ENCODE peak calls at places on chromosomes 3 and 15, in six cellular contexts. G is activated T-cell treated with anti-CD3 and anti-CD28 coated beads, Interleukin-2, amount 50 U/mL, for 4 hours; L is SK-N-SH treated with all-trans-retinoic acid at 6 μM for 48 hours; J is foreskin keratinocyte; Q is upper lobe of right lung; I is left ventricle myocardium superior. V is an unnamed sample.

GRCh38 chr3:33392144-33392543 is 48.1 kb downstream of the UBP1 start:
- ATAC-seq in G (no peak), L (no peak), J (no peak), Q (no peak), I (no peak), V (no peak)

GRCh38 chr3:112984485-112984884 is 6.3 kb upstream of the GTPBP8 start:
- ATAC-seq in G (peak), L (no peak), J (no peak), Q (peak), I (no peak), V (no peak)

GRCh38 chr3:167882057-167882667 is 146.6 kb downstream of the SERPINI1 start:
- ATAC-seq in G (no peak), L (peak), J (peak), Q (peak), I (peak), V (peak)

GRCh38 chr3:4849136-4849535 is 130.1 kb upstream of the BHLHE40 start:
- ATAC-seq in G (no peak), L (no peak), J (no peak), Q (no peak), I (no peak), V (no peak)

GRCh38 chr15:88348579-88349255 is 92.2 kb upstream of the NTRK3 start:
- ATAC-seq in G (peak), L (no peak), J (no peak), Q (no peak), I (no peak), V (no peak)

GRCh38 chr3:2656806-2657205 is 453.4 kb downstream of the IL5RA start:
- ATAC-seq in G (no peak), L (no peak), J (no peak), Q (no peak), I (no peak), V (no peak)

GRCh38 chr3:7607083-7607482 is 746.2 kb downstream of the GRM7 start:
- ATAC-seq in G (no peak), L (no peak), J (no peak), Q (no peak), I (no peak), V (no peak)

GRCh38 chr15:77504310-77504709 is 83.6 kb downstream of the HMG20A start:
- ATAC-seq in G (no peak), L (no peak), J (no peak), Q (peak), I (no peak), V (no peak)

GRCh38 chr3:16301490-16301889 is 36.5 kb downstream of the OXNAD1 start:
- ATAC-seq in G (no peak), L (no peak), J (no peak), Q (peak), I (no peak), V (no peak)

GRCh38 chr3:189597918-189598317 is 33.3 kb upstream of the TP63 start:
- ATAC-seq in G (no peak), L (no peak), J (no peak), Q (no peak), I (no peak), V (no peak)

GRCh38 chr3:100697183-100697582 is 12.1 kb upstream of the TFG start:
- ATAC-seq in G (no peak), L (no peak), J (no peak), Q (no peak), I (no peak), V (peak)

GRCh38 chr15:59352189-59352588 is 20.5 kb downstream of the MYO1E start:
- ATAC-seq in G (no peak), L (no peak), J (no peak), Q (peak), I (peak), V (no peak)

GRCh38 chr15:60582370-60583036 is 103.6 kb upstream of the ICE2 start:
- ATAC-seq in G (peak), L (no peak), J (no peak), Q (peak), I (no peak), V (no peak)

GRCh38 chr3:10437272-10437994 is 68.0 kb downstream of the ATP2B2 start:
- ATAC-seq in G (peak), L (no peak), J (no peak), Q (no peak), I (no peak), V (peak)

GRCh38 chr15:63077952-63078351 is 35.4 kb downstream of the TPM1 start:
- ATAC-seq in G (no peak), L (no peak), J (no peak), Q (no peak), I (no peak), V (no peak)

GRCh38 chr3:64353256-64353655 is 128.0 kb upstream of the PRICKLE2 start:
- ATAC-seq in G (no peak), L (no peak), J (no peak), Q (no peak), I (no peak), V (no peak)

GRCh38 chr3:72678892-72679291 is 169.4 kb downstream of the SHQ1 start:
- ATAC-seq in G (peak), L (no peak), J (peak), Q (no peak), I (no peak), V (peak)

GRCh38 chr3:194955979-194956696 is 270.5 kb downstream of the FAM43A start:
- ATAC-seq in G (no peak), L (no peak), J (no peak), Q (no peak), I (no peak), V (no peak)

GRCh38 chr15:39908186-39908585 is 11.9 kb downstream of the GPR176 start:
- ATAC-seq in G (peak), L (peak), J (peak), Q (no peak), I (no peak), V (peak)

GRCh38 chr15:77032052-77032646 is 37.2 kb downstream of the PSTPIP1 start:
- ATAC-seq in G (no peak), L (no peak), J (no peak), Q (no peak), I (no peak), V (no peak)

GRCh38 chr3:112001516-112001915 is 2.8 kb downstream of the TAGLN3 start:
- ATAC-seq in G (no peak), L (no peak), J (no peak), Q (no peak), I (no peak), V (no peak)

GRCh38 chr15:99452728-99453643 is 112.8 kb upstream of the MEF2A start:
- ATAC-seq in G (no peak), L (no peak), J (no peak), Q (peak), I (peak), V (peak)

GRCh38 chr3:102024270-102024904 is 175.1 kb downstream of the NFKBIZ start:
- ATAC-seq in G (peak), L (no peak), J (peak), Q (no peak), I (no peak), V (no peak)

GRCh38 chr3:18872466-18872865 is 275.8 kb upstream of the KCNH8 start:
- ATAC-seq in G (no peak), L (no peak), J (no peak), Q (no peak), I (no peak), V (no peak)

GRCh38 chr15:56719021-56719612 is 14.2 kb downstream of the ZNF280D start:
- ATAC-seq in G (no peak), L (no peak), J (no peak), Q (no peak), I (no peak), V (no peak)

GRCh38 chr3:14216257-14217048 is 37.8 kb downstream of the LSM3 start:
- ATAC-seq in G (peak), L (peak), J (peak), Q (peak), I (peak), V (peak)

GRCh38 chr3:57718118-57718517 is 25.2 kb upstream of the DENND6A start:
- ATAC-seq in G (no peak), L (no peak), J (no peak), Q (no peak), I (no peak), V (no peak)

GRCh38 chr15:55897560-55898336 is 95.7 kb downstream of the NEDD4 start:
- ATAC-seq in G (no peak), L (peak), J (peak), Q (peak), I (peak), V (peak)

GRCh38 chr3:71978150-71978721 is 193.3 kb upstream of the PROK2 start:
- ATAC-seq in G (peak), L (no peak), J (no peak), Q (no peak), I (no peak), V (no peak)

GRCh38 chr3:123739146-123739545 is 145.0 kb downstream of the MYLK start:
- ATAC-seq in G (no peak), L (no peak), J (no peak), Q (no peak), I (no peak), V (no peak)

GRCh38 chr3:166071831-166072230 is 234.6 kb upstream of the BCHE start:
- ATAC-seq in G (no peak), L (no peak), J (no peak), Q (no peak), I (no peak), V (no peak)

GRCh38 chr3:46463120-46463867 is 1.4 kb downstream of the LTF start:
- ATAC-seq in G (no peak), L (no peak), J (no peak), Q (peak), I (peak), V (peak)

GRCh38 chr15:95131071-95131683 is 899.8 kb downstream of the MCTP2 start:
- ATAC-seq in G (no peak), L (no peak), J (no peak), Q (peak), I (peak), V (no peak)